ENCODE peak calls at places on chromosomes 13 and 19, in eight cellular contexts. One of them, this sample, is unnamed.

GRCh38 chr19:29667941-29668340 is 2.7 kb downstream of the PLEKHF1 start:
- DNase-seq in left kidney: no peak
- DNase-seq in CD8-positive, alpha-beta T cell: peak; percentile 81
- DNase-seq in foreskin fibroblast: no peak
- DNase-seq in testis: no peak
- DNase-seq in NCI-H2029: no peak
- DNase-seq in adrenal gland: no peak
- DNase-seq in NCI-H1930: no peak
- DNase-seq in this sample: peak; percentile 82

GRCh38 chr19:52398091-52398461 is 427 bp downstream of the ZNF528 start:
- DNase-seq in adrenal gland: peak; percentile 16
- DNase-seq in testis: no peak
- DNase-seq in foreskin fibroblast: no peak
- DNase-seq in left kidney: peak; percentile 60
- DNase-seq in NCI-H1930: no peak
- DNase-seq in CD8-positive, alpha-beta T cell: no peak
- DNase-seq in NCI-H2029: no peak
- DNase-seq in this sample: peak; percentile 30

GRCh38 chr19:3556978-3557460 is 367 bp downstream of the MFSD12 start:
- DNase-seq in testis: no peak
- DNase-seq in NCI-H2029: peak; percentile 27
- DNase-seq in adrenal gland: peak; percentile 67
- DNase-seq in left kidney: peak; percentile 66
- DNase-seq in foreskin fibroblast: no peak
- DNase-seq in CD8-positive, alpha-beta T cell: peak; percentile 72
- DNase-seq in NCI-H1930: no peak
- DNase-seq in this sample: no peak

GRCh38 chr13:98822238-98822606 is 69.8 kb upstream of the SLC15A1 start:
- DNase-seq in adrenal gland: peak; percentile 76
- DNase-seq in CD8-positive, alpha-beta T cell: no peak
- DNase-seq in foreskin fibroblast: peak; percentile 62
- DNase-seq in testis: no peak
- DNase-seq in NCI-H1930: no peak
- DNase-seq in NCI-H2029: no peak
- DNase-seq in left kidney: no peak
- DNase-seq in this sample: no peak

GRCh38 chr19:49017666-49018351 is 918 bp upstream of the LHB start:
- DNase-seq in NCI-H2029: no peak
- DNase-seq in NCI-H1930: peak; percentile 55
- DNase-seq in testis: peak; percentile 30
- DNase-seq in foreskin fibroblast: peak; percentile 48
- DNase-seq in adrenal gland: peak; percentile 44
- DNase-seq in CD8-positive, alpha-beta T cell: peak; percentile 80
- DNase-seq in left kidney: peak; percentile 77
- DNase-seq in this sample: peak; percentile 69

GRCh38 chr13:81017525-81018152 is 676.7 kb upstream of the SPRY2 start:
- DNase-seq in CD8-positive, alpha-beta T cell: no peak
- DNase-seq in adrenal gland: no peak
- DNase-seq in foreskin fibroblast: peak; percentile 14
- DNase-seq in left kidney: peak; percentile 71
- DNase-seq in NCI-H2029: no peak
- DNase-seq in NCI-H1930: peak; percentile 18
- DNase-seq in testis: no peak
- DNase-seq in this sample: no peak

GRCh38 chr19:35995655-35995993 is 636 bp downstream of the SDHAF1 start:
- DNase-seq in CD8-positive, alpha-beta T cell: no peak
- DNase-seq in NCI-H1930: no peak
- DNase-seq in adrenal gland: peak; percentile 46
- DNase-seq in NCI-H2029: no peak
- DNase-seq in foreskin fibroblast: no peak
- DNase-seq in left kidney: peak; percentile 60
- DNase-seq in testis: peak; percentile 58
- DNase-seq in this sample: peak; percentile 63

GRCh38 chr19:55133639-55134444 is 15.2 kb downstream of the TNNT1 start:
- DNase-seq in CD8-positive, alpha-beta T cell: no peak
- DNase-seq in adrenal gland: no peak
- DNase-seq in NCI-H1930: no peak
- DNase-seq in NCI-H2029: no peak
- DNase-seq in foreskin fibroblast: no peak
- DNase-seq in left kidney: peak; percentile 41
- DNase-seq in testis: no peak
- DNase-seq in this sample: no peak

GRCh38 chr13:65914707-65915106 is 1315.4 kb downstream of the PCDH9 start:
- DNase-seq in foreskin fibroblast: peak; percentile 74
- DNase-seq in CD8-positive, alpha-beta T cell: no peak
- DNase-seq in NCI-H2029: no peak
- DNase-seq in adrenal gland: no peak
- DNase-seq in testis: no peak
- DNase-seq in NCI-H1930: no peak
- DNase-seq in left kidney: no peak
- DNase-seq in this sample: no peak

GRCh38 chr13:28537149-28537548 is 42.2 kb upstream of the FLT1 start:
- DNase-seq in testis: no peak
- DNase-seq in NCI-H2029: no peak
- DNase-seq in CD8-positive, alpha-beta T cell: no peak
- DNase-seq in foreskin fibroblast: no peak
- DNase-seq in NCI-H1930: no peak
- DNase-seq in adrenal gland: no peak
- DNase-seq in left kidney: no peak
- DNase-seq in this sample: no peak

GRCh38 chr13:20197361-20197834 is 4.7 kb upstream of the GJB2 start:
- DNase-seq in adrenal gland: no peak
- DNase-seq in NCI-H2029: peak; percentile 32
- DNase-seq in CD8-positive, alpha-beta T cell: no peak
- DNase-seq in left kidney: peak; percentile 53
- DNase-seq in foreskin fibroblast: no peak
- DNase-seq in NCI-H1930: peak; percentile 31
- DNase-seq in testis: peak; percentile 39
- DNase-seq in this sample: peak; percentile 17

GRCh38 chr19:45166723-45167252 is 6.0 kb upstream of the NKPD1 start:
- DNase-seq in testis: no peak
- DNase-seq in NCI-H1930: no peak
- DNase-seq in left kidney: no peak
- DNase-seq in foreskin fibroblast: no peak
- DNase-seq in NCI-H2029: no peak
- DNase-seq in CD8-positive, alpha-beta T cell: no peak
- DNase-seq in adrenal gland: no peak
- DNase-seq in this sample: no peak

GRCh38 chr19:38506723-38507550 is 73.4 kb downstream of the RYR1 start:
- DNase-seq in left kidney: peak; percentile 92
- DNase-seq in testis: peak; percentile 88
- DNase-seq in NCI-H2029: peak; percentile 63
- DNase-seq in CD8-positive, alpha-beta T cell: no peak
- DNase-seq in adrenal gland: peak; percentile 28
- DNase-seq in NCI-H1930: peak; percentile 83
- DNase-seq in foreskin fibroblast: peak; percentile 2
- DNase-seq in this sample: peak; percentile 96

GRCh38 chr19:16883518-16883917 is 5.3 kb upstream of the F2RL3 start:
- DNase-seq in adrenal gland: no peak
- DNase-seq in CD8-positive, alpha-beta T cell: no peak
- DNase-seq in foreskin fibroblast: no peak
- DNase-seq in NCI-H1930: no peak
- DNase-seq in NCI-H2029: no peak
- DNase-seq in testis: no peak
- DNase-seq in left kidney: no peak
- DNase-seq in this sample: no peak

GRCh38 chr13:63198076-63198475 is 1782.4 kb upstream of the PCDH20 start:
- DNase-seq in left kidney: no peak
- DNase-seq in NCI-H1930: no peak
- DNase-seq in foreskin fibroblast: no peak
- DNase-seq in adrenal gland: no peak
- DNase-seq in testis: no peak
- DNase-seq in CD8-positive, alpha-beta T cell: no peak
- DNase-seq in NCI-H2029: peak; percentile 73
- DNase-seq in this sample: no peak

GRCh38 chr19:38316477-38317067 is 825 bp upstream of the YIF1B start:
- DNase-seq in left kidney: no peak
- DNase-seq in adrenal gland: no peak
- DNase-seq in testis: no peak
- DNase-seq in NCI-H1930: no peak
- DNase-seq in CD8-positive, alpha-beta T cell: no peak
- DNase-seq in foreskin fibroblast: no peak
- DNase-seq in NCI-H2029: no peak
- DNase-seq in this sample: no peak

GRCh38 chr19:46610413-46610775 is 9.3 kb downstream of the CALM3 start:
- DNase-seq in adrenal gland: no peak
- DNase-seq in testis: no peak
- DNase-seq in left kidney: no peak
- DNase-seq in NCI-H2029: no peak
- DNase-seq in NCI-H1930: no peak
- DNase-seq in foreskin fibroblast: no peak
- DNase-seq in CD8-positive, alpha-beta T cell: no peak
- DNase-seq in this sample: no peak

GRCh38 chr13:57666131-57666530 is 34.6 kb downstream of the PCDH17 start:
- DNase-seq in foreskin fibroblast: no peak
- DNase-seq in adrenal gland: no peak
- DNase-seq in NCI-H2029: no peak
- DNase-seq in testis: no peak
- DNase-seq in left kidney: no peak
- DNase-seq in NCI-H1930: no peak
- DNase-seq in CD8-positive, alpha-beta T cell: no peak
- DNase-seq in this sample: no peak

GRCh38 chr13:110546389-110546788 is 15.1 kb downstream of the RAB20 start:
- DNase-seq in adrenal gland: no peak
- DNase-seq in left kidney: no peak
- DNase-seq in NCI-H2029: no peak
- DNase-seq in testis: no peak
- DNase-seq in foreskin fibroblast: no peak
- DNase-seq in CD8-positive, alpha-beta T cell: no peak
- DNase-seq in NCI-H1930: no peak
- DNase-seq in this sample: no peak

GRCh38 chr19:27742041-27742440 is 1470.9 kb downstream of the UQCRFS1 start:
- DNase-seq in foreskin fibroblast: no peak
- DNase-seq in NCI-H2029: no peak
- DNase-seq in left kidney: no peak
- DNase-seq in NCI-H1930: no peak
- DNase-seq in adrenal gland: no peak
- DNase-seq in testis: no peak
- DNase-seq in CD8-positive, alpha-beta T cell: no peak
- DNase-seq in this sample: no peak

GRCh38 chr19:46297700-46298476 is 1.0 kb downstream of the HIF3A start:
- DNase-seq in NCI-H2029: no peak
- DNase-seq in adrenal gland: peak; percentile 35
- DNase-seq in NCI-H1930: no peak
- DNase-seq in foreskin fibroblast: peak; percentile 73
- DNase-seq in CD8-positive, alpha-beta T cell: no peak
- DNase-seq in left kidney: peak; percentile 44
- DNase-seq in testis: peak; percentile 79
- DNase-seq in this sample: peak; percentile 43

GRCh38 chr19:52585101-52585500 is 15.0 kb downstream of the ZNF701 start:
- DNase-seq in NCI-H2029: no peak
- DNase-seq in left kidney: peak; percentile 16
- DNase-seq in foreskin fibroblast: no peak
- DNase-seq in testis: no peak
- DNase-seq in CD8-positive, alpha-beta T cell: no peak
- DNase-seq in NCI-H1930: no peak
- DNase-seq in adrenal gland: no peak
- DNase-seq in this sample: no peak

GRCh38 chr19:46442808-46443450 is 14.2 kb upstream of the PNMA8C start:
- DNase-seq in foreskin fibroblast: peak; percentile 53
- DNase-seq in testis: peak; percentile 70
- DNase-seq in adrenal gland: peak; percentile 72
- DNase-seq in CD8-positive, alpha-beta T cell: no peak
- DNase-seq in NCI-H2029: no peak
- DNase-seq in NCI-H1930: no peak
- DNase-seq in left kidney: no peak
- DNase-seq in this sample: peak; percentile 12

GRCh38 chr13:72151241-72151640 is 284.2 kb upstream of the DACH1 start:
- DNase-seq in testis: no peak
- DNase-seq in CD8-positive, alpha-beta T cell: no peak
- DNase-seq in adrenal gland: no peak
- DNase-seq in NCI-H1930: no peak
- DNase-seq in foreskin fibroblast: no peak
- DNase-seq in left kidney: peak; percentile 28
- DNase-seq in NCI-H2029: no peak
- DNase-seq in this sample: no peak

GRCh38 chr13:104024416-104025170 is 958.4 kb upstream of the SLC10A2 start:
- DNase-seq in CD8-positive, alpha-beta T cell: no peak
- DNase-seq in foreskin fibroblast: no peak
- DNase-seq in NCI-H1930: no peak
- DNase-seq in left kidney: no peak
- DNase-seq in adrenal gland: no peak
- DNase-seq in testis: no peak
- DNase-seq in NCI-H2029: no peak
- DNase-seq in this sample: no peak

GRCh38 chr19:58052256-58052655 is 6.8 kb upstream of the ZNF135 start:
- DNase-seq in NCI-H2029: no peak
- DNase-seq in NCI-H1930: no peak
- DNase-seq in left kidney: no peak
- DNase-seq in CD8-positive, alpha-beta T cell: no peak
- DNase-seq in adrenal gland: no peak
- DNase-seq in foreskin fibroblast: no peak
- DNase-seq in testis: no peak
- DNase-seq in this sample: no peak

GRCh38 chr19:10888421-10888866 is 17.1 kb downstream of the CARM1 start:
- DNase-seq in CD8-positive, alpha-beta T cell: no peak
- DNase-seq in left kidney: peak; percentile 81
- DNase-seq in foreskin fibroblast: no peak
- DNase-seq in adrenal gland: no peak
- DNase-seq in NCI-H2029: no peak
- DNase-seq in NCI-H1930: no peak
- DNase-seq in testis: no peak
- DNase-seq in this sample: no peak

GRCh38 chr19:50329146-50329925 is at the start of gene KCNC3:
- DNase-seq in adrenal gland: peak; percentile 98
- DNase-seq in foreskin fibroblast: peak; percentile 92
- DNase-seq in CD8-positive, alpha-beta T cell: peak; percentile 72
- DNase-seq in NCI-H1930: peak; percentile 100
- DNase-seq in testis: peak; percentile 100
- DNase-seq in NCI-H2029: peak; percentile 100
- DNase-seq in left kidney: peak; percentile 100
- DNase-seq in this sample: peak; percentile 100

GRCh38 chr19:8609210-8610040 is 1.1 kb downstream of the ADAMTS10 start:
- DNase-seq in NCI-H2029: no peak
- DNase-seq in left kidney: peak; percentile 89
- DNase-seq in foreskin fibroblast: peak; percentile 51
- DNase-seq in adrenal gland: peak; percentile 65
- DNase-seq in CD8-positive, alpha-beta T cell: peak; percentile 61
- DNase-seq in NCI-H1930: no peak
- DNase-seq in testis: peak; percentile 40
- DNase-seq in this sample: no peak

GRCh38 chr13:107466326-107466725 is 749.0 kb downstream of the LIG4 start:
- DNase-seq in foreskin fibroblast: no peak
- DNase-seq in testis: no peak
- DNase-seq in NCI-H1930: no peak
- DNase-seq in NCI-H2029: no peak
- DNase-seq in left kidney: no peak
- DNase-seq in adrenal gland: no peak
- DNase-seq in CD8-positive, alpha-beta T cell: no peak
- DNase-seq in this sample: no peak

GRCh38 chr13:92317066-92317465 is 909.5 kb upstream of the GPC6 start:
- DNase-seq in testis: no peak
- DNase-seq in CD8-positive, alpha-beta T cell: no peak
- DNase-seq in NCI-H2029: no peak
- DNase-seq in adrenal gland: no peak
- DNase-seq in NCI-H1930: no peak
- DNase-seq in left kidney: peak; percentile 19
- DNase-seq in foreskin fibroblast: no peak
- DNase-seq in this sample: no peak

GRCh38 chr19:37855098-37855497 is 51.3 kb downstream of the WDR87 start:
- DNase-seq in left kidney: peak; percentile 95
- DNase-seq in adrenal gland: no peak
- DNase-seq in foreskin fibroblast: peak; percentile 23
- DNase-seq in NCI-H1930: peak; percentile 88
- DNase-seq in testis: peak; percentile 87
- DNase-seq in CD8-positive, alpha-beta T cell: no peak
- DNase-seq in NCI-H2029: no peak
- DNase-seq in this sample: peak; percentile 50

GRCh38 chr19:33129901-33130300 is 2.0 kb upstream of the WDR88 start:
- DNase-seq in NCI-H2029: no peak
- DNase-seq in adrenal gland: no peak
- DNase-seq in foreskin fibroblast: no peak
- DNase-seq in NCI-H1930: no peak
- DNase-seq in testis: no peak
- DNase-seq in CD8-positive, alpha-beta T cell: no peak
- DNase-seq in left kidney: no peak
- DNase-seq in this sample: no peak

GRCh38 chr13:33197551-33197971 is 88.0 kb downstream of the STARD13 start:
- DNase-seq in adrenal gland: no peak
- DNase-seq in foreskin fibroblast: no peak
- DNase-seq in NCI-H1930: no peak
- DNase-seq in testis: no peak
- DNase-seq in NCI-H2029: no peak
- DNase-seq in left kidney: no peak
- DNase-seq in CD8-positive, alpha-beta T cell: no peak
- DNase-seq in this sample: no peak